ENCODE peak calls at places on chromosome 3, in six cellular contexts. D is suprapubic skin, J is esophagus squamous epithelium, H is foreskin keratinocyte, C is OCI-LY7, U is stomach. F is an unnamed sample.

GRCh38 chr3:35296533-35296932 is 342.8 kb upstream of the ARPP21 start:
- DNase-seq in J (no peak), D (no peak), U (no peak), H (no peak), C (no peak), F (no peak)

GRCh38 chr3:56361731-56362130 is 106.5 kb downstream of the ERC2 start:
- DNase-seq in U (no peak), C (no peak), J (no peak), D (no peak), H (peak), F (no peak)

GRCh38 chr3:193389335-193389734 is 10.8 kb upstream of the ATP13A5 start:
- DNase-seq in J (no peak), D (no peak), C (no peak), H (no peak), U (no peak), F (no peak)

GRCh38 chr3:31762016-31762764 is 218.9 kb downstream of the OSBPL10 start:
- DNase-seq in J (no peak), D (no peak), H (no peak), C (no peak), U (no peak), F (no peak)

GRCh38 chr3:177852001-177852400 is 654.7 kb upstream of the TBL1XR1 start:
- DNase-seq in H (no peak), C (no peak), U (no peak), D (no peak), J (no peak), F (no peak)

GRCh38 chr3:185188816-185189215 is 36.0 kb upstream of the C3orf70 start:
- DNase-seq in U (no peak), C (no peak), D (no peak), J (no peak), H (no peak), F (no peak)

GRCh38 chr3:187287231-187287630 is 4.3 kb downstream of the MASP1 start:
- DNase-seq in C (no peak), H (no peak), D (no peak), J (no peak), U (no peak), F (no peak)

GRCh38 chr3:131470377-131470776 is 32.4 kb downstream of the MRPL3 start:
- DNase-seq in D (no peak), H (no peak), U (no peak), J (no peak), C (no peak), F (no peak)

GRCh38 chr3:145898487-145898886 is 262.5 kb downstream of the PLOD2 start:
- DNase-seq in J (no peak), U (no peak), D (no peak), H (no peak), C (no peak), F (no peak)

GRCh38 chr3:76500746-76501275 is 539.1 kb upstream of the ROBO2 start:
- DNase-seq in D (no peak), H (peak), U (no peak), C (no peak), J (no peak), F (no peak)

GRCh38 chr3:32082727-32083126 is 23.7 kb upstream of the GPD1L start:
- DNase-seq in H (no peak), C (no peak), D (no peak), U (no peak), J (no peak), F (no peak)

GRCh38 chr3:194908972-194909371 is 223.3 kb downstream of the FAM43A start:
- DNase-seq in U (no peak), J (no peak), D (no peak), H (no peak), C (no peak), F (no peak)

GRCh38 chr3:42666022-42666421 is 12.5 kb downstream of the ZBTB47 start:
- DNase-seq in J (no peak), H (no peak), D (no peak), C (no peak), U (no peak), F (peak)

GRCh38 chr3:20027136-20027535 is 13.1 kb upstream of the KAT2B start:
- DNase-seq in J (no peak), H (no peak), C (no peak), D (no peak), U (no peak), F (no peak)

GRCh38 chr3:38655708-38656300 is 6.3 kb upstream of the SCN5A start:
- DNase-seq in U (no peak), H (peak), J (no peak), D (no peak), C (peak), F (no peak)

DNA sequence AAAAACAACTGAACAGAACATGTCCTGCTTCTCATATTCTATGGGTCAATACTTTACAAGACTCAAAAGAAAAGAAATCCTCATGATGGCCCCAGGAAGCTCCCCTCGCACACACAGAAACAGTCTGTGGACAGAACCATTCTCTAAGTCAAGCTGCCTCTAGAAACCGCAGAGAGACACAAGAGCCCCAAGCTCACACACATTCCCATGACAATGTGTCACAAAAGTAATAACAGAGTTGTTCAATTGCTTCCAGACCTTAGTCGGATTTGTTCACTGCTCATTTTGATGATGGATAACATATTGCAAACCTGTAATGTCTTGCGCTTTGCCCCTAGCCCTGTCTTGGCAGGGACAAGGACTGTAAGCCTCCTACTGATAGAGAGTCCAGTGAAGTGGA is 60.9 kb downstream of the UMPS start:
- DNase-seq in D (no peak), J (no peak), H (no peak), U (no peak), C (no peak), F (no peak)
- TF ChIP-seq CTCF in D (no peak), J (no peak), H (no peak), U (no peak), C (no peak), F (no peak)

DNA sequence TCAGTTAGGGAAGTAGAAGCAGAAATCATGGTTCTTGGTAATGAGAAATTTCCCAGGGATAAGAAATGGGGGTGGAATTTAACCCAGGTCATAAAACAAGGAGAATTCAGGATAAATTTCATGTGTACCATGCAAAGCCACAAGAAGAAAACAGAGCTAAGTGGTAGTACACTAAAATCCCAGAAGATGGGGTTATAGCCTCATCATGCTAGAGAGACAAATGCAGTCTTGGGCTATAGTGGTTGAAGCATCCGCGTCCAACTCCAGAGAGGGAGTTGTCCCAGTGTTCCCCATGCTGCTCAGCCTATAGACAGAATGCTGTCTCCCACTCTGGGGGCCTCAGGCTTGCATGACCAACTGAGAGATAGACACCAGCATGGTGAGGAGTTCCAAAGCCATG is 36.2 kb upstream of the CLRN1 start:
- DNase-seq in C (no peak), J (no peak), D (no peak), H (peak), U (no peak), F (no peak)
- TF ChIP-seq CTCF in C (no peak), J (no peak), D (no peak), H (peak), U (no peak), F (peak)

GRCh38 chr3:10353661-10354372 is 32.9 kb upstream of the SEC13 start:
- DNase-seq in H (no peak), J (no peak), C (no peak), U (no peak), D (no peak), F (no peak)
- TF ChIP-seq CTCF in H (no peak), J (no peak), C (no peak), U (no peak), D (no peak), F (no peak)

DNA sequence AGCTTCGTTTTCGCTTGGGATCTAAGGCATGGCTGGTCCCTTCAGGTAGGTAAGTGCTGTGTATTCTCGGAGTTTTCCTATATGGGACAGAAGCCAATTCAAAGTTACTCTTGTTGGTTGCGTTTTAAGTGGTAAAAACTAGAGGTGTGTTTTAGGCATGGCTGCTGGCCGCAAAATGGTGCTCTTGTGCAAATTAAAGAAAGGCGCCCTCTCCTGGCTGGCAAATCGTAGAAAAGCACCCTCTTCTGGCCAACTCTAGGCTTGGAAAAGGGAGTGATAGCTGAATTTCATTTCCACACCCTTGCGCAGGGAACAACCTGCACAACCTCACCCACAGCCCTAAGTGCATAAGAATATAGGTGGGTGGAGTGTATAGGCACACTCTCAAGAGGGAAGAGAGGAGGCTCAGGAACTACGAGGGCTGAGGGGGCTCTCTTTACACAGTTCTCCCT is 23.5 kb downstream of the DRD3 start:
- DNase-seq in C (peak), H (no peak), U (no peak), J (no peak), D (no peak), F (no peak)
- TF ChIP-seq CTCF in C (peak), H (peak), U (no peak), J (peak), D (no peak), F (peak)

GRCh38 chr3:66140763-66141372 is 79.9 kb upstream of the SLC25A26 start:
- DNase-seq in H (no peak), D (no peak), C (no peak), U (peak), J (no peak), F (no peak)

GRCh38 chr3:66140106-66140505 is 80.7 kb upstream of the SLC25A26 start:
- DNase-seq in C (no peak), U (no peak), H (no peak), J (no peak), D (no peak), F (no peak)

GRCh38 chr3:66139415-66139814 is 81.4 kb upstream of the SLC25A26 start:
- DNase-seq in U (no peak), C (no peak), H (no peak), J (no peak), D (no peak), F (no peak)

GRCh38 chr3:66136597-66136996 is 84.2 kb upstream of the SLC25A26 start:
- DNase-seq in C (no peak), H (no peak), J (no peak), D (no peak), U (no peak), F (no peak)

GRCh38 chr3:66138336-66139234 is 82.2 kb upstream of the SLC25A26 start:
- DNase-seq in C (peak), U (peak), J (no peak), D (no peak), H (peak), F (peak)
- TF ChIP-seq CTCF in C (peak), U (no peak), J (peak), D (peak), H (peak), F (peak)

GRCh38 chr3:108180214-108180613 is 42.0 kb downstream of the IFT57 start:
- DNase-seq in J (no peak), H (peak), U (no peak), D (no peak), C (no peak), F (no peak)

GRCh38 chr3:108183178-108183577 is 39.0 kb downstream of the IFT57 start:
- DNase-seq in J (no peak), U (no peak), H (no peak), D (no peak), C (no peak), F (no peak)

GRCh38 chr3:108182339-108182738 is 39.9 kb downstream of the IFT57 start:
- DNase-seq in H (no peak), C (no peak), J (no peak), U (no peak), D (no peak), F (no peak)

GRCh38 chr3:108178676-108179075 is 43.5 kb downstream of the IFT57 start:
- DNase-seq in U (no peak), C (no peak), J (no peak), D (no peak), H (peak), F (no peak)

GRCh38 chr3:108181172-108181571 is 41.1 kb downstream of the IFT57 start:
- DNase-seq in J (no peak), D (no peak), H (no peak), C (no peak), U (no peak), F (no peak)
- TF ChIP-seq CTCF in J (no peak), D (no peak), H (no peak), C (no peak), U (no peak), F (no peak)

DNA sequence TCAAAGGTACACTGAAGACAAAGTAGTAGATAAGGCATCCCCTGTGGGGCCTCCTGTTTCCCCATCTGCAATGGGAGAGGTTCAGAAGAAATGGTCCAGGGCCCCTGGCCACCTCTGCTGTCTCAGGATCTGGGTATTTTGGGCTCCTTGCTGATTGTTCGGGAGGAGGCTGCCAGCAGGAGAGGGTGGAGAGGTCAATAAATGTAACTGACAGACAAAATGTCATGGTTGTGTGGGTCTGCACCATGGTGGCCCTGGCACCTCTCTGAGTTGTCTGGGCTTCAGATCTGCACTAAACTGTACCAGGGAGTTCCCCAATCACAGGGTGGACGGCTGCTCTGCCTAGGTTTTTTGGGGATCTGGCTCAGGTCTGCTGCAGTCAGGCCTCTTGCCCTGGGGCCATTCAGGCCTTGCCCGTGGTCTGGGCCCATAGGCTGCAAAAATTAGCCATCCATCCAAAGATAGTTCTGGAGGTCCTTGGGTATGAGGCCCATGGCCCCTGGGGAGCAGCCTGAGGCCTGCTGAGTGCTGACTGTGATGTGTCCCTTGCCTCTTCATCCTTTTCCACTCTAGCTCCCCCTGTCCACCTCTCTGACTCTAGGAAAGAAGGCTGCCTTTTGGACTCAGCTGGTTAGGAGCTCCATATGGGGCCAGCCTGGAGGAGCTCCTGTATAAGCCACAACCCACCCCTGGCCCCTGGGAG is 7.5 kb downstream of the NBEAL2 start:
- DNase-seq in C (no peak), H (no peak), J (no peak), D (no peak), U (no peak), F (no peak)
- TF ChIP-seq CTCF in C (no peak), H (peak), J (no peak), D (no peak), U (no peak), F (no peak)

F was measured in osteocyte.